ENCODE peak calls at places on chromosomes 11 and 22, in six cellular contexts. J, B, C, O, Z and R are unnamed samples.

GRCh38 chr11:102806296-102806695 is 8.3 kb upstream of the MMP1 start:
- DNase-seq in B (no peak), C (no peak), Z (no peak), J (no peak), O (no peak), R (no peak)

GRCh38 chr11:38182126-38182907 is 1584.3 kb upstream of the RAG2 start:
- DNase-seq in J (no peak), B (no peak), O (peak; percentile 2), C (no peak), Z (no peak), R (no peak)

GRCh38 chr11:69203901-69204245 is 48.1 kb downstream of the SMIM38 start:
- DNase-seq in B (no peak), C (no peak), J (no peak), O (no peak), Z (no peak), R (no peak)

GRCh38 chr11:69308936-69309799 is 15.2 kb downstream of the MYEOV start:
- DNase-seq in O (no peak), J (no peak), Z (no peak), C (no peak), B (no peak), R (no peak)

GRCh38 chr11:63022422-63022821 is 6.8 kb upstream of the SLC22A8 start:
- DNase-seq in B (no peak), Z (no peak), C (no peak), O (no peak), J (no peak), R (no peak)

GRCh38 chr11:8288166-8288772 is 24.6 kb upstream of the LMO1 start:
- DNase-seq in J (no peak), O (no peak), Z (peak; percentile 20), B (no peak), C (no peak), R (peak; percentile 1)

GRCh38 chr11:69209936-69210659 is 54.4 kb downstream of the SMIM38 start:
- DNase-seq in Z (no peak), J (no peak), C (no peak), B (no peak), O (peak; percentile 68), R (no peak)

GRCh38 chr22:25494774-25495173 is 69.7 kb upstream of the GRK3 start:
- DNase-seq in C (no peak), B (no peak), O (no peak), J (peak; percentile 64), Z (no peak), R (peak; percentile 9)

GRCh38 chr11:96207459-96208449 is 135.2 kb downstream of the MAML2 start:
- DNase-seq in Z (peak; percentile 92), J (peak; percentile 63), C (peak; percentile 57), O (peak; percentile 64), B (no peak), R (no peak)

GRCh38 chr11:128422576-128423370 is 164.6 kb downstream of the ETS1 start:
- DNase-seq in J (no peak), C (no peak), B (no peak), O (no peak), Z (no peak), R (peak; percentile 13)

GRCh38 chr11:34155759-34156062 is 50.3 kb downstream of the NAT10 start:
- DNase-seq in O (no peak), B (no peak), J (no peak), Z (no peak), C (no peak), R (no peak)
- H3K27ac ChIP-seq in O (peak overlapping the region; percentile 66), B (no peak overlapping the region), J (no peak overlapping the region), Z (no peak overlapping the region), C (no peak overlapping the region), R (no peak overlapping the region)

DNA sequence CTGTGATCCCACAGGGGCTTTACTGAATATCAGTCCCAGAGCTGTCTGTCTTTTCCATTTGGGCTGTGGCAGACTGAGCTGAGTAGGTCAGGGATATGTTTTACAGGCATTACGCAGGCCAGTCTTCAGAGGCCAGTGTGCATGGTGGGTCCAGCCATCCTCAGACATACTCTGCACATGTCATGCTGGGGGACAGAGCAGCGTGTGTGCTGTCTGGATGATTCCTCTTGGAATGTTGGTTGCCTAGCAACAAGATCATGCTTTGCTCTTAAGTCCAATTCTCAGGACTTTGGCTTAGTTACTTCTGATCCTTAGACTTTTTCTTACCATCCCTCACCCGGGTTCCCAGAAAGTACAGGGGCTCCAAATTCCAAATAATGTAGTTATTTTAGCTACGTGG is 736.4 kb downstream of the DLG2 start:
- DNase-seq in J (no peak), B (no peak), C (no peak), Z (no peak), O (peak; percentile 21), R (peak; percentile 91)
- TF ChIP-seq EZH2phosphoT487 in J (no peak), B (no peak), C (no peak), Z (no peak), O (no peak), R (no peak)

GRCh38 chr11:82845336-82846036 is 54.7 kb downstream of the PRCP start:
- DNase-seq in B (no peak), O (no peak), C (no peak), J (no peak), Z (no peak), R (peak; percentile 62)

GRCh38 chr11:82848829-82849228 is 51.4 kb downstream of the PRCP start:
- DNase-seq in B (no peak), C (no peak), O (no peak), Z (no peak), J (no peak), R (no peak)

GRCh38 chr11:82842019-82842418 is 58.2 kb downstream of the PRCP start:
- DNase-seq in B (no peak), Z (no peak), J (no peak), C (no peak), O (no peak), R (peak; percentile 21)

GRCh38 chr11:82843057-82843795 is 57.0 kb downstream of the PRCP start:
- DNase-seq in J (no peak), C (no peak), B (no peak), O (no peak), Z (peak; percentile 82), R (no peak)

GRCh38 chr11:82846037-82846383 is 54.2 kb downstream of the PRCP start:
- DNase-seq in B (no peak), J (no peak), Z (no peak), C (no peak), O (no peak), R (peak; percentile 72)
- H3K27ac ChIP-seq in B (no peak overlapping the region), J (no peak overlapping the region), Z (no peak overlapping the region), C (no peak overlapping the region), O (no peak overlapping the region), R (no peak overlapping the region)

DNA sequence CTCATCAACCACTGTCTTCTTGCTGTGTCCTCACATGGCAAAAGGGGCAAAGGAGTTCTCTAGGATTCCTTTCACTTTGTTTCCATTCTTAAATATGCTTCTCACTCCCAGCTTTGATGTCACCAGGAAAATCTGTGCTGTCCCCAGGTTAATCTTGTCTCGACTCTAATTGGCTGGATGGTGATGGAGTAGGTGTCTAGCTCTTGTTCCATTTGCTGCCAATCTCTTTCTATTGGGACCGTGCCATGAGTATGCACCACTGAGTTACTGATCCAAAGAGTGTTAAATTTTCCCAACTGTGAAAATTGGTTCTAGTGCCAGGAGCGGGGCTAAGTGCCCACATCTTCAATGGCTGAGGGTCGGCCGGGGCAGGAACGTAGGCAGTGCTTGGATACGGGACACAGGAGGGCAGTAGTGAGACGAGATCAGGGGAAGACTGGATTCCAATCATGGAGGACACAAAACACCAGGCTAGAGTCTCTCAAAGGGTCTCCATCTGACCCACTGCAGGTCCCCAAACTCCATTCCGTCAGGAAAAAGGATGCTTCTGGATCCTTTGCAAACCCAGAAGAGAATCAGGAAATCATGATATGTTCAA is 47.7 kb upstream of the CSNK2A3 start:
- DNase-seq in B (peak; percentile 12), C (peak; percentile 11), O (no peak), J (no peak), Z (peak; percentile 37), R (peak; percentile 52)
- TF ChIP-seq EZH2phosphoT487 in B (no peak), C (no peak), O (no peak), J (no peak), Z (no peak), R (no peak)

GRCh38 chr22:49540571-49541450 is 286.9 kb downstream of the BRD1 start:
- DNase-seq in O (no peak), Z (no peak), C (no peak), B (no peak), J (no peak), R (no peak)

GRCh38 chr22:49536571-49537131 is 291.0 kb downstream of the BRD1 start:
- DNase-seq in J (no peak), Z (no peak), C (no peak), B (no peak), O (no peak), R (peak; percentile 53)

GRCh38 chr22:49540084-49540483 is 287.6 kb downstream of the BRD1 start:
- DNase-seq in B (no peak), Z (no peak), O (no peak), C (no peak), J (no peak), R (no peak)

GRCh38 chr22:49535527-49536125 is 292.0 kb downstream of the BRD1 start:
- DNase-seq in J (no peak), C (no peak), Z (no peak), O (no peak), B (no peak), R (no peak)

DNA sequence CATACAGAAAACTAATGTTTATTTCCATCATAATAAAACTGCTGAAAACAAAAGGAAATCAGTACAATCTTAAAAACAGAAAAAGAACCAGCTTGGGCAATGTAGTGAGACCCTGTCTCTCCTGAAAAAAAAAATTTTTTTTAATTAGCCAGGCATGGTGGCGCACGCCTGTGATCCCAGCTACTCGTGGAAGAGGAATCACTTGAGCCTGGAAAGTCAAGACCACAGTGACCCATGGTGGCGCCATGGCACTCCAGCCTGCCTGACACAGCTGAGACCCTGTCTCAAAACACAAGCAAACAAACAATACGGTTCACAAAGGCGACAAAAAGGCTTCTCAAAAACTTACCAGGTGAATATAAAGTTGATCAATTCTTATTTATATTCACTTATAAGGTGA is 289.7 kb downstream of the BRD1 start:
- DNase-seq in Z (no peak), B (no peak), J (no peak), O (no peak), C (no peak), R (no peak)
- H3K27ac ChIP-seq in Z (no peak overlapping the region), B (no peak overlapping the region), J (no peak overlapping the region), O (no peak overlapping the region), C (no peak overlapping the region), R (no peak overlapping the region)

GRCh38 chr11:94025695-94026394 is 4.7 kb downstream of the HEPHL1 start:
- DNase-seq in Z (no peak), O (no peak), C (no peak), J (no peak), B (no peak), R (no peak)

GRCh38 chr11:94024547-94024946 is 3.4 kb downstream of the HEPHL1 start:
- DNase-seq in Z (no peak), O (no peak), J (no peak), C (no peak), B (no peak), R (no peak)

GRCh38 chr11:94030059-94030458 is 8.9 kb downstream of the HEPHL1 start:
- DNase-seq in Z (peak; percentile 57), O (no peak), C (no peak), J (no peak), B (no peak), R (no peak)

GRCh38 chr11:94028436-94028835 is 7.3 kb downstream of the HEPHL1 start:
- DNase-seq in J (no peak), O (peak; percentile 43), Z (peak; percentile 86), C (no peak), B (no peak), R (no peak)

DNA sequence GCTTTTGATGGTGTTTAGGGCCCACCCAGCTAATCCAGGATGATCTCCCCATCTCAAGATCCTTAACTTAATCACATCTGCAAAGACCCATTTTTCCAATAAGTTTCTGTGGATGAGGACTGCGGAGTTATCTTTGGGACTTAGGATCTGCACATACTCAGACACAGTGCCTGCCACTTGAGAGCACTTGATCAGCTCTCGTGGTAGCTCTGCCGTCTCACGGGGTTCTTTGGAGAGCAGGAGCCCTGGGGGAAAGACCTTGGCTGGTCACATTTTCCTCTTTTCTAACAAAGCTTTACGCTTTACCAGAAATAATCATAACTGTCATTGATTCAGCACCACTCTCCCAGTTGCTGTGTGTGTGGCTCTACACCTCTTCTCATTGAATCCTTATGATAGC is 6.1 kb downstream of the HEPHL1 start:
- DNase-seq in B (no peak), O (no peak), Z (no peak), J (no peak), C (no peak), R (no peak)
- TF ChIP-seq EZH2phosphoT487 in B (no peak), O (no peak), Z (no peak), J (no peak), C (no peak), R (no peak)